ENCODE peak calls at places on chromosomes 11 and 22, in four cellular contexts. R is HEK293T, Y is HepG2, T is K562. J is an unnamed sample.
A peak's percentile ranks its signal among the peaks of the same experiment; 100 is the strongest.

GRCh38 chr11:16925495-16926065 is 88.6 kb downstream of the PLEKHA7 start:
- DNase-seq in T (no peak), R (peak; percentile 53), Y (peak; percentile 64), J (peak; percentile 90)

GRCh38 chr11:62856333-62856910 is 17.0 kb upstream of the WDR74 start:
- DNase-seq in Y (no peak), R (no peak), T (no peak), J (no peak)

GRCh38 chr22:48845356-48845936 is 982.2 kb downstream of the BRD1 start:
- DNase-seq in Y (no peak), R (no peak), T (no peak), J (no peak)

GRCh38 chr11:408154-409007 is 6.4 kb downstream of the SIGIRR start:
- DNase-seq in R (no peak), Y (no peak), T (no peak), J (no peak)

GRCh38 chr11:14454861-14455632 is 44.6 kb downstream of the COPB1 start:
- DNase-seq in R (peak; percentile 19), Y (peak; percentile 9), T (peak; percentile 14), J (no peak)

GRCh38 chr11:34358258-34358665 is 452 bp upstream of the ABTB2 start:
- DNase-seq in Y (peak; percentile 75), R (peak; percentile 67), T (peak; percentile 70), J (peak; percentile 65)

GRCh38 chr11:11701070-11701469 is 79.3 kb upstream of the GALNT18 start:
- DNase-seq in T (no peak), R (no peak), Y (no peak), J (no peak)

GRCh38 chr22:17079572-17079971 is 5.2 kb upstream of the IL17RA start:
- DNase-seq in Y (no peak), T (no peak), R (no peak), J (no peak)

GRCh38 chr11:119615003-119615878 is 113.8 kb downstream of the NECTIN1 start:
- DNase-seq in T (no peak), Y (peak; percentile 83), R (no peak), J (no peak)

GRCh38 chr22:21657361-21658118 is 8.3 kb upstream of the PPIL2 start:
- DNase-seq in Y (peak; percentile 70), R (peak; percentile 87), T (peak; percentile 100), J (peak; percentile 80)

GRCh38 chr11:66081505-66081904 is 11.4 kb downstream of the PACS1 start:
- DNase-seq in Y (no peak), T (peak; percentile 51), R (no peak), J (no peak)

GRCh38 chr11:58832246-58832645 is 12.3 kb downstream of the GLYATL2 start:
- DNase-seq in Y (no peak), R (no peak), T (no peak), J (no peak)

GRCh38 chr11:128299132-128299726 is 288.1 kb downstream of the ETS1 start:
- DNase-seq in R (no peak), T (no peak), Y (no peak), J (no peak)

GRCh38 chr22:49289822-49290221 is 537.9 kb downstream of the BRD1 start:
- DNase-seq in T (no peak), Y (no peak), R (no peak), J (no peak)

GRCh38 chr11:125365196-125365931 is 130.7 kb downstream of the FEZ1 start:
- DNase-seq in Y (no peak), T (no peak), R (no peak), J (no peak)

GRCh38 chr11:63756919-63757761 is 11.4 kb downstream of the ZFTA start:
- DNase-seq in T (no peak), R (no peak), Y (peak; percentile 52), J (no peak)

GRCh38 chr11:38538866-38539651 is 1941.0 kb upstream of the RAG2 start:
- DNase-seq in Y (no peak), T (peak; percentile 81), R (no peak), J (no peak)

GRCh38 chr22:23068096-23068831 is 2.1 kb upstream of the GNAZ start:
- DNase-seq in Y (no peak), R (no peak), T (no peak), J (peak; percentile 4)

GRCh38 chr22:47275479-47276218 is 513.2 kb downstream of the TBC1D22A start:
- DNase-seq in R (no peak), Y (no peak), T (no peak), J (peak; percentile 35)

GRCh38 chr22:45553333-45554039 is 50.8 kb downstream of the FBLN1 start:
- DNase-seq in T (peak; percentile 69), R (peak; percentile 89), Y (peak; percentile 73), J (peak; percentile 87)

GRCh38 chr11:19816040-19816439 is 103.4 kb downstream of the NAV2 start:
- DNase-seq in Y (no peak), R (no peak), T (no peak), J (no peak)

GRCh38 chr11:65210748-65211147 is 29.0 kb downstream of the CAPN1 start:
- DNase-seq in T (no peak), Y (no peak), R (no peak), J (no peak)

GRCh38 chr11:132134322-132134721 is 763.9 kb downstream of the NTM start:
- DNase-seq in R (no peak), Y (no peak), T (no peak), J (no peak)

GRCh38 chr11:134339756-134340155 is 8.0 kb downstream of the GLB1L2 start:
- DNase-seq in Y (no peak), T (no peak), R (no peak), J (no peak)

GRCh38 chr11:102402556-102402955 is 50.0 kb downstream of the TMEM123 start:
- DNase-seq in R (no peak), Y (no peak), T (no peak), J (no peak)

GRCh38 chr22:29480512-29481264 is 670 bp downstream of the NEFH start:
- DNase-seq in R (no peak), T (peak; percentile 85), Y (no peak), J (peak; percentile 64)

GRCh38 chr22:50252081-50253045 is 1.3 kb upstream of the HDAC10 start:
- DNase-seq in T (no peak), Y (peak; percentile 39), R (peak; percentile 54), J (peak; percentile 81)

GRCh38 chr22:25853078-25853477 is 111.1 kb downstream of the MYO18B start:
- DNase-seq in Y (no peak), R (no peak), T (peak; percentile 7), J (no peak)

GRCh38 chr11:44789466-44789865 is 62.7 kb downstream of the TSPAN18 start:
- DNase-seq in T (no peak), R (no peak), Y (no peak), J (no peak)

GRCh38 chr11:35179466-35180135 is 40.6 kb downstream of the CD44 start:
- DNase-seq in Y (no peak), T (no peak), R (no peak), J (no peak)

GRCh38 chr11:71244116-71244815 is 8.1 kb downstream of the SHANK2 start:
- DNase-seq in T (no peak), R (no peak), Y (no peak), J (no peak)

GRCh38 chr22:46534901-46535630 is 2.4 kb downstream of the CELSR1 start:
- DNase-seq in T (no peak), R (no peak), Y (no peak), J (no peak)

GRCh38 chr22:23373601-23374000 is 193.3 kb downstream of the BCR start:
- DNase-seq in T (no peak), Y (no peak), R (no peak), J (no peak)

GRCh38 chr11:119373917-119374631 is 7.4 kb downstream of the USP2 start:
- DNase-seq in T (peak; percentile 58), R (peak; percentile 78), Y (peak; percentile 74), J (peak; percentile 92)

GRCh38 chr11:107915229-107915628 is 13.0 kb upstream of the RAB39A start:
- DNase-seq in R (no peak), Y (no peak), T (no peak), J (no peak)

GRCh38 chr11:107921997-107922396 is 6.3 kb upstream of the RAB39A start:
- DNase-seq in T (no peak), Y (no peak), R (no peak), J (no peak)

DNA sequence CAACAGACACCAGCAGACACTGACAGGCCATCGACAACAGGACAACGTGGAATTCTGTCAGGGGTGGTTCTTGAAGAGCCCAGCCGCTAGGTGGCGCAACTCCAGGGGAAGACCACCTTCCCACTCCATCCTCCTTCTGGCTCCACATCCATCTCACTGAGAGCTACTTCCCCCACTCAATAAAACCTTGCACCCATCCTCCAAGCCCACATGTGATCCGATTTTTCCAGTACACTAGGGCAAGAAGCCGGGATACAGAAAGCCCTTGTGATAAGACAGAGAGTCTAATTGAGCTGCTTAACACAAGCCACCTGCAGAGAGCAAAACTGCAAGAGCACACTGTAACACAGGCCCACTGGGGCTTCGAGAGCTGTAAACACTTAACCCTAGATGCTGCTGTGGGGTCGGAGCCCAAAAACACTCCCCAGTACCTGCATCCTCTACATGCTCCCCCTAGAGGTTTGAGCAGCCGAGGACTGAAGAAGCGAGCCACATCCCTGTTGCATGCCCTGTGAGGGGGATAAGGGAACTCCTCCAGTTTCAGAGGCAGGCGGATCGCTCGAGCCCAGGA is 11.5 kb upstream of the RAB39A start:
- DNase-seq in R (peak; percentile 72), Y (peak; percentile 19), T (no peak), J (peak; percentile 81)
- TF ChIP-seq ELF4 in R (no peak), Y (no peak), T (no peak), J (no peak)

GRCh38 chr11:88680806-88681205 is 343.3 kb upstream of the CTSC start:
- DNase-seq in Y (no peak), R (no peak), T (no peak), J (no peak)

DNA sequence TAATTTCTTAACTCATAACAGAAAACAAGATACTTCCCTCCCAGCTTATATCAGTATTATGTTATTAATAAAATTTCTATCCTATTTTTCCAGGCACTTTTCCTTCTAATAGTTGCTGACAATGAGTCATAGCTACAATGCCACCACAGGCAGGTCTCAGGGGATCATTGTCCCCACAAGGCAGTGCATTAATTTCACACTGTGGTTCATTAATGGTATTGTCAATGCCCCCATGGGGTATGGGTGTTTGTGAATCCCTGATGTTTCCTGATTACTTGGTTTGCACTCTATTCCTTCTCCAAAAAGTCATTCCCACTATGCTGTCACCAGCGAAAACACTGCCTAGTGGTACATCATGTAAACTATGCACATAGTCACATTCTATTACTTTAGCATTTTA is 345.5 kb upstream of the CTSC start:
- DNase-seq in Y (no peak), T (no peak), R (no peak), J (no peak)
- TF ChIP-seq ELF4 in Y (no peak), T (no peak), R (no peak), J (no peak)

GRCh38 chr22:39917091-39917703 is 16.3 kb downstream of the GRAP2 start:
- DNase-seq in T (no peak), R (no peak), Y (no peak), J (no peak)

GRCh38 chr22:39923689-39924088 is 22.8 kb downstream of the GRAP2 start:
- DNase-seq in R (no peak), T (no peak), Y (no peak), J (no peak)

GRCh38 chr22:39917776-39918493 is 17.1 kb downstream of the GRAP2 start:
- DNase-seq in T (no peak), Y (no peak), R (no peak), J (no peak)

GRCh38 chr22:39916496-39916895 is 15.6 kb downstream of the GRAP2 start:
- DNase-seq in R (no peak), Y (no peak), T (no peak), J (no peak)

GRCh38 chr22:39920134-39920743 is 19.4 kb downstream of the GRAP2 start:
- DNase-seq in Y (no peak), T (peak; percentile 65), R (no peak), J (no peak)
- TF ChIP-seq ELF4 in Y (no peak), T (no peak), R (no peak), J (no peak)

DNA sequence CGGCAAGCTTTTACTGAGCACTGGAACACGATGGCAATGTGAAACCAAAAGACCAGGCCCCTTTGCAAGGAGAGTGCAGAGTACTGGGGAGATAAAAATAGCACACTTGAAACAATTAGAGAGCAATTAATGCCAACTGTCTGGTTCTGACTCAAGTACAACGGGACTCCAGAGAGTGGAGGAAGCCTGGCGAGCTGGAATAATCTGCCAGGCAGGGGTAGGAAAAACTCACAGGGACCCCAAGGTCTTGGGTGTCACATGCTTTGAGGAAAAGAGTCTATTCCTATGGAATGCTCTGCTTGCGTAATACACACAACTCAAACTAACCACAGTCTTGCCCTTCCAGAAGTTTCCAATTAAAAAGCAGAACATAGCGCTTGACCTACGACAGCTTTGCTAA is 113.0 kb upstream of the CLMP start:
- DNase-seq in Y (no peak), R (no peak), T (no peak), J (no peak)
- TF ChIP-seq ELF4 in Y (no peak), R (no peak), T (no peak), J (no peak)

J was measured in WTC11.